ENCODE peak calls at places on chromosomes 12 and 14, in five cellular contexts. Q is HEK293T; M is HFFc6; Y is effector memory CD4-positive, alpha-beta T cell; P is body of pancreas. V is an unnamed sample.

GRCh38 chr12:80894179-80894578 is 43.6 kb downstream of the LIN7A start:
- DNase-seq in Q (no peak), M (no peak), Y (no peak), P (no peak), V (no peak)

GRCh38 chr12:128387811-128388422 is 120.9 kb downstream of the TMEM132C start:
- DNase-seq in Q (peak), M (no peak), Y (no peak), P (peak), V (no peak)

GRCh38 chr12:47739959-47740358 is 14.7 kb upstream of the ENDOU start:
- DNase-seq in Q (no peak), M (no peak), Y (no peak), P (no peak), V (no peak)

GRCh38 chr12:71469235-71469873 is 29.8 kb downstream of the LGR5 start:
- DNase-seq in Q (peak), M (peak), Y (no peak), P (no peak), V (no peak)

GRCh38 chr14:105537580-105538474 is 11.4 kb downstream of the TMEM121 start:
- DNase-seq in Q (peak), M (no peak), Y (peak), P (peak), V (peak)

GRCh38 chr14:100263141-100263540 is 24.2 kb downstream of the YY1 start:
- DNase-seq in Q (no peak), M (peak), Y (no peak), P (no peak), V (no peak)

GRCh38 chr14:86639146-86639545 is 1109.2 kb downstream of the FLRT2 start:
- DNase-seq in Q (no peak), M (no peak), Y (no peak), P (no peak), V (no peak)

GRCh38 chr14:76698631-76699030 is 62.6 kb upstream of the VASH1 start:
- DNase-seq in Q (no peak), M (no peak), Y (no peak), P (no peak), V (no peak)

GRCh38 chr12:51951843-51952722 is 584 bp downstream of the ACVR1B start:
- DNase-seq in Q (no peak), M (no peak), Y (no peak), P (peak), V (peak)

GRCh38 chr12:570949-571794 is 92.1 kb downstream of the NINJ2 start:
- DNase-seq in Q (no peak), M (peak), Y (no peak), P (peak), V (no peak)

GRCh38 chr14:105852378-105853088 is 326.1 kb downstream of the TMEM121 start:
- DNase-seq in Q (no peak), M (no peak), Y (no peak), P (no peak), V (no peak)

GRCh38 chr12:95216704-95217376 is 427 bp downstream of the FGD6 start:
- DNase-seq in Q (no peak), M (no peak), Y (no peak), P (no peak), V (no peak)

GRCh38 chr14:74956280-74957072 is 1.1 kb upstream of the PGF start:
- DNase-seq in Q (no peak), M (no peak), Y (no peak), P (no peak), V (no peak)

GRCh38 chr12:57166971-57167371 is 19.6 kb upstream of the LRP1-AS start:
- DNase-seq in Q (no peak), M (peak), Y (no peak), P (no peak), V (no peak)

GRCh38 chr12:69167648-69168165 is 71.7 kb upstream of the CPSF6 start:
- DNase-seq in Q (no peak), M (no peak), Y (no peak), P (no peak), V (no peak)

V was measured in endothelial cell.